ENCODE peak calls at places on chromosome 14, in four cellular contexts. A is ELR, T is uterus, S is NCI-H460. H is an unnamed sample.

GRCh38 chr14:93975791-93976476 is 436 bp downstream of the ASB2 start:
- DNase-seq in T (no peak), S (no peak), A (no peak), H (peak; percentile 77)

GRCh38 chr14:105600939-105601359 is 74.6 kb downstream of the TMEM121 start:
- DNase-seq in T (no peak), S (no peak), A (no peak), H (no peak)

GRCh38 chr14:26088260-26088659 is 509.6 kb downstream of the NOVA1 start:
- DNase-seq in T (no peak), S (no peak), A (no peak), H (no peak)

GRCh38 chr14:105088812-105089745 is 23.8 kb upstream of the GPR132 start:
- DNase-seq in T (no peak), S (no peak), A (no peak), H (no peak)

GRCh38 chr14:77130386-77130785 is 11.2 kb downstream of the ZDHHC22 start:
- DNase-seq in T (no peak), S (no peak), A (no peak), H (no peak)

GRCh38 chr14:32939254-32940065 is 781 bp downstream of the NPAS3 start:
- DNase-seq in T (peak; percentile 82), S (peak; percentile 36), A (peak; percentile 48), H (no peak)

GRCh38 chr14:96409701-96410100 is 17.8 kb downstream of the AK7 start:
- DNase-seq in A (peak; percentile 38), S (no peak), T (no peak), H (no peak)

GRCh38 chr14:33782923-33783322 is 168.0 kb downstream of the EGLN3 start:
- DNase-seq in T (no peak), A (no peak), S (no peak), H (no peak)

GRCh38 chr14:30214014-30214413 is 286.4 kb upstream of the PRKD1 start:
- DNase-seq in A (peak; percentile 45), T (no peak), S (no peak), H (no peak)

GRCh38 chr14:100738269-100738691 is 11.6 kb downstream of the DLK1 start:
- DNase-seq in T (peak; percentile 6), S (no peak), A (no peak), H (no peak)

GRCh38 chr14:73467800-73468199 is 9.5 kb upstream of the NUMB start:
- DNase-seq in A (no peak), T (no peak), S (no peak), H (no peak)

GRCh38 chr14:75876526-75876925 is 105.3 kb downstream of the TGFB3 start:
- DNase-seq in A (no peak), T (no peak), S (no peak), H (no peak)

GRCh38 chr14:105881021-105881930 is 354.9 kb downstream of the TMEM121 start:
- DNase-seq in A (no peak), S (no peak), T (peak; percentile 6), H (no peak)

GRCh38 chr14:72679106-72679505 is 214.8 kb downstream of the DPF3 start:
- DNase-seq in A (peak; percentile 27), S (no peak), T (no peak), H (no peak)

GRCh38 chr14:51517116-51517515 is 134.6 kb upstream of the FRMD6 start:
- DNase-seq in S (no peak), T (no peak), A (no peak), H (no peak)

GRCh38 chr14:61470954-61471279 is 149.5 kb downstream of the PRKCH start:
- DNase-seq in A (peak; percentile 26), T (no peak), S (no peak), H (no peak)

GRCh38 chr14:37583358-37584210 is 11.5 kb downstream of the FOXA1 start:
- DNase-seq in S (no peak), A (no peak), T (no peak), H (no peak)

GRCh38 chr14:73386342-73386741 is 72.0 kb downstream of the NUMB start:
- DNase-seq in A (no peak), S (no peak), T (no peak), H (no peak)

GRCh38 chr14:105477659-105478623 is 3.3 kb downstream of the CRIP2 start:
- DNase-seq in A (no peak), T (no peak), S (no peak), H (no peak)

GRCh38 chr14:54177861-54178591 is 218.8 kb upstream of the CDKN3 start:
- DNase-seq in T (no peak), A (peak; percentile 9), S (no peak), H (no peak)

GRCh38 chr14:104373855-104374717 is 205.5 kb upstream of the C14orf180 start:
- DNase-seq in T (no peak), S (no peak), A (no peak), H (no peak)

GRCh38 chr14:92135269-92135668 is 13.5 kb downstream of the CPSF2 start:
- DNase-seq in T (no peak), S (peak; percentile 26), A (peak; percentile 63), H (no peak)

GRCh38 chr14:67420102-67420739 is 8.3 kb upstream of the PLEK2 start:
- DNase-seq in T (no peak), A (peak; percentile 28), S (no peak), H (peak; percentile 43)

GRCh38 chr14:97180304-97181200 is 383.4 kb downstream of the VRK1 start:
- DNase-seq in T (no peak), S (peak; percentile 54), A (peak; percentile 61), H (no peak)